ENCODE peak calls at places on chromosomes 11 and 22, in eight cellular contexts. One of them, this sample, is unnamed.

GRCh38 chr22:37931893-37932389 is 21.5 kb downstream of the C22orf23 start:
- DNase-seq in AG08395: no peak
- DNase-seq in Calu3: no peak
- DNase-seq in HAP-1: no peak
- DNase-seq in NCI-H146: no peak
- DNase-seq in MG63: no peak
- DNase-seq in sciatic nerve: no peak
- DNase-seq in HFFc6: no peak
- DNase-seq in this sample: no peak

GRCh38 chr11:36239636-36240035 is 49.6 kb downstream of the COMMD9 start:
- DNase-seq in HFFc6: no peak
- DNase-seq in sciatic nerve: no peak
- DNase-seq in HAP-1: no peak
- DNase-seq in MG63: no peak
- DNase-seq in AG08395: no peak
- DNase-seq in NCI-H146: no peak
- DNase-seq in Calu3: no peak
- DNase-seq in this sample: no peak

GRCh38 chr22:50318698-50319411 is 8.0 kb downstream of the DENND6B start:
- DNase-seq in MG63: no peak
- DNase-seq in HAP-1: no peak
- DNase-seq in HFFc6: no peak
- DNase-seq in Calu3: no peak
- DNase-seq in sciatic nerve: no peak
- DNase-seq in AG08395: no peak
- DNase-seq in NCI-H146: no peak
- DNase-seq in this sample: no peak

GRCh38 chr11:116515666-116516184 is 257.1 kb downstream of the BUD13 start:
- DNase-seq in MG63: no peak
- DNase-seq in Calu3: no peak
- DNase-seq in NCI-H146: peak
- DNase-seq in sciatic nerve: no peak
- DNase-seq in HFFc6: no peak
- DNase-seq in HAP-1: no peak
- DNase-seq in AG08395: no peak
- DNase-seq in this sample: no peak

GRCh38 chr22:29041408-29041807 is 20.2 kb downstream of the C22orf31 start:
- DNase-seq in sciatic nerve: no peak
- DNase-seq in AG08395: peak
- DNase-seq in MG63: peak
- DNase-seq in Calu3: no peak
- DNase-seq in HAP-1: no peak
- DNase-seq in NCI-H146: no peak
- DNase-seq in HFFc6: peak
- DNase-seq in this sample: no peak

GRCh38 chr11:126257764-126258163 is 10.9 kb downstream of the SRPRA start:
- DNase-seq in Calu3: no peak
- DNase-seq in HAP-1: no peak
- DNase-seq in AG08395: peak
- DNase-seq in HFFc6: peak
- DNase-seq in sciatic nerve: no peak
- DNase-seq in NCI-H146: no peak
- DNase-seq in MG63: no peak
- DNase-seq in this sample: no peak

GRCh38 chr22:21942939-21943338 is 9.7 kb downstream of the PPM1F start:
- DNase-seq in HAP-1: no peak
- DNase-seq in AG08395: no peak
- DNase-seq in Calu3: no peak
- DNase-seq in sciatic nerve: no peak
- DNase-seq in NCI-H146: no peak
- DNase-seq in MG63: no peak
- DNase-seq in HFFc6: no peak
- DNase-seq in this sample: no peak

GRCh38 chr11:102611291-102611690 is 13.8 kb downstream of the MMP20 start:
- DNase-seq in NCI-H146: no peak
- DNase-seq in HFFc6: no peak
- DNase-seq in sciatic nerve: no peak
- DNase-seq in HAP-1: no peak
- DNase-seq in Calu3: no peak
- DNase-seq in MG63: no peak
- DNase-seq in AG08395: no peak
- DNase-seq in this sample: no peak

GRCh38 chr11:129637473-129637872 is 178.2 kb upstream of the TMEM45B start:
- DNase-seq in AG08395: no peak
- DNase-seq in sciatic nerve: no peak
- DNase-seq in MG63: no peak
- DNase-seq in NCI-H146: no peak
- DNase-seq in Calu3: no peak
- DNase-seq in HFFc6: peak
- DNase-seq in HAP-1: no peak
- DNase-seq in this sample: no peak

GRCh38 chr11:94400075-94400838 is 962 bp downstream of the GPR83 start:
- DNase-seq in HAP-1: no peak
- DNase-seq in sciatic nerve: no peak
- DNase-seq in NCI-H146: peak
- DNase-seq in Calu3: no peak
- DNase-seq in AG08395: no peak
- DNase-seq in MG63: no peak
- DNase-seq in HFFc6: no peak
- DNase-seq in this sample: no peak

GRCh38 chr11:128908391-128909246 is 17.5 kb downstream of the KCNJ5 start:
- DNase-seq in HAP-1: no peak
- DNase-seq in AG08395: peak
- DNase-seq in NCI-H146: peak
- DNase-seq in Calu3: peak
- DNase-seq in sciatic nerve: peak
- DNase-seq in HFFc6: peak
- DNase-seq in MG63: peak
- DNase-seq in this sample: peak

GRCh38 chr11:89181111-89181510 is 3.4 kb downstream of the TYR start:
- DNase-seq in NCI-H146: no peak
- DNase-seq in MG63: peak
- DNase-seq in HAP-1: no peak
- DNase-seq in AG08395: no peak
- DNase-seq in sciatic nerve: no peak
- DNase-seq in HFFc6: no peak
- DNase-seq in Calu3: no peak
- DNase-seq in this sample: no peak

GRCh38 chr11:12706531-12707499 is 32.6 kb downstream of the TEAD1 start:
- DNase-seq in MG63: no peak
- DNase-seq in sciatic nerve: no peak
- DNase-seq in NCI-H146: peak
- DNase-seq in HFFc6: no peak
- DNase-seq in Calu3: no peak
- DNase-seq in HAP-1: peak
- DNase-seq in AG08395: no peak
- DNase-seq in this sample: no peak

GRCh38 chr11:31874631-31875191 is 63.6 kb upstream of the PAX6 start:
- DNase-seq in Calu3: no peak
- DNase-seq in HAP-1: no peak
- DNase-seq in AG08395: no peak
- DNase-seq in sciatic nerve: no peak
- DNase-seq in HFFc6: no peak
- DNase-seq in MG63: no peak
- DNase-seq in NCI-H146: peak
- DNase-seq in this sample: no peak

GRCh38 chr11:117281159-117281558 is 10.0 kb upstream of the BACE1-AS start:
- DNase-seq in HAP-1: peak
- DNase-seq in sciatic nerve: no peak
- DNase-seq in HFFc6: peak
- DNase-seq in AG08395: peak
- DNase-seq in MG63: peak
- DNase-seq in NCI-H146: no peak
- DNase-seq in Calu3: no peak
- DNase-seq in this sample: peak

GRCh38 chr11:2443881-2444300 is 423 bp downstream of the TRPM5 start:
- DNase-seq in AG08395: no peak
- DNase-seq in HAP-1: no peak
- DNase-seq in NCI-H146: peak
- DNase-seq in Calu3: no peak
- DNase-seq in MG63: no peak
- DNase-seq in HFFc6: no peak
- DNase-seq in sciatic nerve: no peak
- DNase-seq in this sample: no peak

GRCh38 chr11:124865902-124866851 is 945 bp downstream of the ROBO3 start:
- DNase-seq in sciatic nerve: no peak
- DNase-seq in Calu3: peak
- DNase-seq in HFFc6: no peak
- DNase-seq in MG63: peak
- DNase-seq in HAP-1: peak
- DNase-seq in AG08395: peak
- DNase-seq in NCI-H146: peak
- DNase-seq in this sample: no peak

GRCh38 chr11:115548878-115549528 is 44.8 kb upstream of the CADM1 start:
- DNase-seq in MG63: peak
- DNase-seq in AG08395: no peak
- DNase-seq in Calu3: no peak
- DNase-seq in HAP-1: no peak
- DNase-seq in sciatic nerve: no peak
- DNase-seq in NCI-H146: peak
- DNase-seq in HFFc6: no peak
- DNase-seq in this sample: no peak

GRCh38 chr11:109320595-109320994 is 101.4 kb upstream of the C11orf87 start:
- DNase-seq in AG08395: peak
- DNase-seq in HAP-1: no peak
- DNase-seq in NCI-H146: no peak
- DNase-seq in sciatic nerve: no peak
- DNase-seq in MG63: peak
- DNase-seq in Calu3: no peak
- DNase-seq in HFFc6: peak
- DNase-seq in this sample: no peak

GRCh38 chr11:69423181-69423580 is 58.3 kb upstream of the LINC01488 start:
- DNase-seq in HAP-1: no peak
- DNase-seq in AG08395: no peak
- DNase-seq in HFFc6: no peak
- DNase-seq in MG63: no peak
- DNase-seq in NCI-H146: no peak
- DNase-seq in Calu3: no peak
- DNase-seq in sciatic nerve: no peak
- DNase-seq in this sample: no peak

GRCh38 chr11:110989734-110990133 is 255.8 kb upstream of the POU2AF2 start:
- DNase-seq in HFFc6: no peak
- DNase-seq in sciatic nerve: no peak
- DNase-seq in MG63: no peak
- DNase-seq in AG08395: peak
- DNase-seq in HAP-1: no peak
- DNase-seq in NCI-H146: no peak
- DNase-seq in Calu3: no peak
- DNase-seq in this sample: no peak

GRCh38 chr11:76579047-76579751 is 91.3 kb downstream of the LRRC32 start:
- DNase-seq in sciatic nerve: no peak
- DNase-seq in MG63: no peak
- DNase-seq in AG08395: no peak
- DNase-seq in HFFc6: no peak
- DNase-seq in HAP-1: no peak
- DNase-seq in Calu3: no peak
- DNase-seq in NCI-H146: no peak
- DNase-seq in this sample: no peak

GRCh38 chr11:77096591-77097019 is 6.0 kb upstream of the OMP start:
- DNase-seq in Calu3: no peak
- DNase-seq in AG08395: no peak
- DNase-seq in MG63: no peak
- DNase-seq in HFFc6: no peak
- DNase-seq in HAP-1: no peak
- DNase-seq in sciatic nerve: no peak
- DNase-seq in NCI-H146: no peak
- DNase-seq in this sample: no peak

GRCh38 chr11:102800774-102801173 is 2.8 kb upstream of the MMP1 start:
- DNase-seq in NCI-H146: no peak
- DNase-seq in sciatic nerve: no peak
- DNase-seq in HAP-1: no peak
- DNase-seq in Calu3: no peak
- DNase-seq in MG63: no peak
- DNase-seq in AG08395: peak
- DNase-seq in HFFc6: no peak
- DNase-seq in this sample: no peak

GRCh38 chr22:42797021-42797420 is 60.1 kb downstream of the ARFGAP3 start:
- DNase-seq in MG63: no peak
- DNase-seq in HAP-1: no peak
- DNase-seq in HFFc6: no peak
- DNase-seq in AG08395: no peak
- DNase-seq in NCI-H146: no peak
- DNase-seq in sciatic nerve: no peak
- DNase-seq in Calu3: no peak
- DNase-seq in this sample: no peak

GRCh38 chr11:75024068-75024449 is 35.3 kb downstream of the NEU3 start:
- DNase-seq in HAP-1: no peak
- DNase-seq in MG63: no peak
- DNase-seq in AG08395: no peak
- DNase-seq in HFFc6: no peak
- DNase-seq in sciatic nerve: no peak
- DNase-seq in Calu3: no peak
- DNase-seq in NCI-H146: no peak
- DNase-seq in this sample: no peak